ENCODE peak calls at places on chromosomes 2 and 18, in seven cellular contexts. A, T, P, X, B, O and Z are unnamed samples. For H3K27me3, the result is how much of the 10 kb centered on the place peaks cover.

GRCh38 chr2:66305714-66306113 is 129.2 kb upstream of the MEIS1 start:
- DNase-seq in A (peak), B (no peak), P (peak), O (peak), X (peak), T (peak), Z (no peak)

GRCh38 chr2:222424729-222425671 is 657 bp downstream of the SGPP2 start:
- DNase-seq in O (peak), A (peak), X (no peak), B (no peak), P (no peak), T (no peak), Z (no peak)

GRCh38 chr2:189515264-189515663 is 65.3 kb downstream of the SLC40A1 start:
- DNase-seq in B (no peak), O (no peak), A (no peak), P (no peak), X (peak), T (no peak), Z (no peak)

GRCh38 chr2:168851674-168852320 is 38.4 kb downstream of the SPC25 start:
- DNase-seq in P (no peak), B (no peak), A (no peak), T (no peak), O (no peak), X (peak), Z (peak)

GRCh38 chr2:241160318-241160717 is 10.1 kb downstream of the PPP1R7 start:
- DNase-seq in P (no peak), B (no peak), T (no peak), A (no peak), X (no peak), O (no peak), Z (no peak)

GRCh38 chr18:6929370-6930102 is 188.1 kb downstream of the LAMA1 start:
- DNase-seq in A (no peak), O (no peak), B (no peak), T (no peak), P (no peak), X (no peak), Z (no peak)

GRCh38 chr2:62787381-62787780 is 81.9 kb downstream of the EHBP1 start:
- DNase-seq in X (peak), P (no peak), B (no peak), A (no peak), O (no peak), T (no peak), Z (no peak)

GRCh38 chr2:23589220-23589647 is 204.3 kb downstream of the KLHL29 start:
- DNase-seq in O (no peak), B (no peak), T (no peak), X (no peak), A (peak), P (no peak), Z (peak)

GRCh38 chr2:46954951-46955571 is 39.5 kb upstream of the MCFD2 start:
- DNase-seq in P (peak), T (peak), A (no peak), X (peak), B (no peak), O (no peak), Z (no peak)

GRCh38 chr18:35076556-35076955 is 35.3 kb downstream of the MAPRE2 start:
- DNase-seq in T (no peak), B (no peak), A (no peak), O (no peak), X (peak), P (no peak), Z (no peak)

GRCh38 chr2:111685342-111685741 is 198.7 kb downstream of the ANAPC1 start:
- DNase-seq in P (no peak), X (no peak), O (no peak), B (no peak), A (no peak), T (no peak), Z (no peak)

GRCh38 chr2:10504994-10505820 is 57.1 kb upstream of the ODC1 start:
- DNase-seq in X (no peak), A (no peak), B (no peak), O (no peak), T (peak), P (peak), Z (no peak)

GRCh38 chr18:79748321-79749157 is 49.2 kb upstream of the KCNG2 start:
- DNase-seq in A (no peak), O (peak), B (peak), T (no peak), X (no peak), P (no peak), Z (peak)

GRCh38 chr18:57802869-57803118 is 321 bp downstream of the ATP8B1 start:
- DNase-seq in P (no peak), T (no peak), B (no peak), O (no peak), X (no peak), A (no peak), Z (no peak)

GRCh38 chr18:38244360-38244940 is 678.9 kb upstream of the CELF4 start:
- DNase-seq in B (no peak), A (no peak), X (no peak), O (no peak), T (no peak), P (no peak), Z (no peak)

GRCh38 chr18:58599106-58599505 is 29.8 kb downstream of the ALPK2 start:
- DNase-seq in X (peak), T (no peak), O (no peak), B (no peak), P (no peak), A (no peak), Z (no peak)

GRCh38 chr2:8086342-8086741 is 595.5 kb upstream of the ID2 start:
- DNase-seq in O (no peak), P (no peak), A (no peak), T (no peak), B (no peak), X (peak), Z (no peak)

GRCh38 chr2:168698959-168699358 is 103.5 kb upstream of the NOSTRIN start:
- DNase-seq in A (no peak), O (no peak), P (no peak), X (no peak), B (no peak), T (no peak), Z (no peak)

GRCh38 chr18:79508565-79509535 is 113.1 kb downstream of the NFATC1 start:
- DNase-seq in T (no peak), A (peak), O (peak), X (no peak), B (peak), P (no peak), Z (peak)

GRCh38 chr2:207239222-207239674 is 73.5 kb upstream of the KLF7 start:
- DNase-seq in O (no peak), B (no peak), P (peak), T (peak), A (peak), X (peak), Z (peak)

GRCh38 chr2:72843301-72843700 is 17.5 kb upstream of the EXOC6B start:
- DNase-seq in X (no peak), A (no peak), T (no peak), P (no peak), O (no peak), B (no peak), Z (no peak)

GRCh38 chr2:58916127-58916526 is 675.0 kb upstream of the FANCL start:
- DNase-seq in A (no peak), T (no peak), P (no peak), B (no peak), O (no peak), X (no peak), Z (no peak)

GRCh38 chr18:42048150-42048549 is 93.1 kb downstream of the PIK3C3 start:
- DNase-seq in P (no peak), O (no peak), B (no peak), A (no peak), X (peak), T (no peak), Z (no peak)

GRCh38 chr2:201777043-201777442 is 3.7 kb downstream of the ALS2 start:
- DNase-seq in T (no peak), B (no peak), X (peak), A (no peak), O (no peak), P (no peak), Z (no peak)

GRCh38 chr2:72955188-72956049 is 38.1 kb downstream of the EMX1 start:
- DNase-seq in A (no peak), T (no peak), X (no peak), B (no peak), P (no peak), O (no peak), Z (no peak)

GRCh38 chr2:47301277-47301618 is 101.7 kb upstream of the MSH2 start:
- DNase-seq in X (no peak), P (no peak), B (no peak), A (no peak), O (no peak), T (no peak), Z (no peak)

GRCh38 chr2:229511524-229511923 is 202.8 kb downstream of the DNER start:
- DNase-seq in O (no peak), X (no peak), B (no peak), T (no peak), A (no peak), P (no peak), Z (no peak)

GRCh38 chr2:14272396-14273077 is 360.0 kb upstream of the LRATD1 start:
- DNase-seq in P (no peak), T (no peak), X (no peak), B (no peak), O (no peak), A (no peak), Z (no peak)

GRCh38 chr2:102848366-102848839 is 86.6 kb downstream of the TMEM182 start:
- DNase-seq in O (peak), X (peak), B (peak), A (peak), T (peak), P (no peak), Z (peak)
- TF ChIP-seq CTCF in O (peak), X (no peak), B (no peak), A (no peak), T (no peak), P (no peak), Z (peak)

GRCh38 chr18:76446321-76446720 is 48.7 kb downstream of the ZNF516 start:
- DNase-seq in A (no peak), P (no peak), X (no peak), B (no peak), O (no peak), T (peak), Z (no peak)

GRCh38 chr18:76443519-76444435 is 51.3 kb downstream of the ZNF516 start:
- DNase-seq in O (no peak), X (no peak), B (no peak), A (peak), T (no peak), P (no peak), Z (no peak)

GRCh38 chr18:76445741-76446232 is 49.3 kb downstream of the ZNF516 start:
- DNase-seq in O (peak), B (peak), A (peak), P (no peak), X (no peak), T (no peak), Z (no peak)

GRCh38 chr18:76444436-76445105 is 50.5 kb downstream of the ZNF516 start:
- DNase-seq in B (no peak), O (no peak), P (no peak), X (no peak), T (no peak), A (no peak), Z (no peak)

GRCh38 chr18:76445275-76445674 is 49.8 kb downstream of the ZNF516 start:
- DNase-seq in A (no peak), O (no peak), X (peak), P (no peak), T (no peak), B (no peak), Z (no peak)
- H3K4me3 ChIP-seq in A (no peak), O (no peak), X (no peak), P (no peak), T (no peak), B (no peak), Z (no peak)

DNA sequence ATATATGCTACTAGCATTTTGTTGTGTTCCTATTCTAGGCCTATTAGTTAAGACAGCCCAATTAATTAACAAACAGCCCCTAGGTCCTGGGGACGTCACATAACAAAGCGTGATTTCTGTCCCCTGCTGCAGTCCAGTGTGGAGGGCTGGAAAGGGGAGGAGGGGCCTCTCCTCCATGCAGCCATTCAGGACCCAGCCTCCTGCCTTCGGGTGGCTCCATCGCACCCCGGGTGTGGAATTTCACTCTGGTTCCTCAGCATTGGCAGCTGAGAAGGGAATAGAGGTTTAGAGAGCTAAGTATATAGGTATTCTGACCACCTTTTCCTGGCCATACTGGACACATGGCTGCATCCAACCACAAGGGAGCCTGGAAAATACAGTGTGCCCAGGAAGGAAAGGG is 42.4 kb downstream of the MC2R start:
- DNase-seq in X (no peak), P (no peak), A (no peak), B (no peak), T (no peak), O (no peak), Z (no peak)
- H3K27me3 ChIP-seq in X (under half), P (under half), A (under half), B (under half), T (under half), O (under half), Z (under half)

GRCh38 chr2:1543776-1544477 is 130.7 kb downstream of the TPO start:
- DNase-seq in O (no peak), B (no peak), X (no peak), A (no peak), P (no peak), T (no peak), Z (no peak)

GRCh38 chr2:1544478-1545069 is 131.3 kb downstream of the TPO start:
- DNase-seq in T (no peak), O (no peak), P (no peak), X (peak), A (no peak), B (no peak), Z (no peak)

GRCh38 chr2:1548910-1549673 is 135.8 kb downstream of the TPO start:
- DNase-seq in O (no peak), B (no peak), A (no peak), P (no peak), T (no peak), X (peak), Z (no peak)

GRCh38 chr2:1546023-1546591 is 132.8 kb downstream of the TPO start:
- DNase-seq in P (no peak), A (no peak), X (peak), T (no peak), B (no peak), O (no peak), Z (no peak)

DNA sequence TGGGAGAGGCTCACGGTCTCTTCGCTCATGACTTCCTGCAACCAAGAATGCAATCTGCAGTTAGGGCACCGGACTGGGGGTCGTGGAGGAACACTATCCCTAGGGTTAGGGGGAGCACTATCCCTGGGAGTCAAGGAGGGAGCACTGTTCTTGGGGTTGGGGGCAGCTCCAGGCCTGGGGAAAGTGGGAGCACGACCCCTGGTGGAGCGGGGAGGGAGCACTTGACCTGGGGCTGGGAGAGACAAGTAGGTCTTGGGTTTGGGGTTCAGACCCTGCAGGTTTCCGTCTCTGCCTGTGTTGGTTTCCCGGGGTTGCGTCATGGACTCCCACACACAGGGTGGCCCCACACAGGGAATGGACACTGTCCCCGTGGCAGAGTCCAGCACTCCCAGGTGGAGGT is 133.6 kb downstream of the TPO start:
- DNase-seq in B (no peak), A (no peak), O (no peak), X (no peak), T (no peak), P (no peak), Z (no peak)
- TF ChIP-seq CTCF in B (no peak), A (no peak), O (no peak), X (no peak), T (no peak), P (no peak), Z (no peak)

GRCh38 chr2:152200562-152201465 is 25.3 kb upstream of the STAM2 start:
- DNase-seq in B (no peak), P (peak), O (peak), X (peak), A (peak), T (peak), Z (peak)
- H3K4me3 ChIP-seq in B (no peak), P (no peak), O (no peak), X (no peak), A (no peak), T (no peak), Z (no peak)

DNA sequence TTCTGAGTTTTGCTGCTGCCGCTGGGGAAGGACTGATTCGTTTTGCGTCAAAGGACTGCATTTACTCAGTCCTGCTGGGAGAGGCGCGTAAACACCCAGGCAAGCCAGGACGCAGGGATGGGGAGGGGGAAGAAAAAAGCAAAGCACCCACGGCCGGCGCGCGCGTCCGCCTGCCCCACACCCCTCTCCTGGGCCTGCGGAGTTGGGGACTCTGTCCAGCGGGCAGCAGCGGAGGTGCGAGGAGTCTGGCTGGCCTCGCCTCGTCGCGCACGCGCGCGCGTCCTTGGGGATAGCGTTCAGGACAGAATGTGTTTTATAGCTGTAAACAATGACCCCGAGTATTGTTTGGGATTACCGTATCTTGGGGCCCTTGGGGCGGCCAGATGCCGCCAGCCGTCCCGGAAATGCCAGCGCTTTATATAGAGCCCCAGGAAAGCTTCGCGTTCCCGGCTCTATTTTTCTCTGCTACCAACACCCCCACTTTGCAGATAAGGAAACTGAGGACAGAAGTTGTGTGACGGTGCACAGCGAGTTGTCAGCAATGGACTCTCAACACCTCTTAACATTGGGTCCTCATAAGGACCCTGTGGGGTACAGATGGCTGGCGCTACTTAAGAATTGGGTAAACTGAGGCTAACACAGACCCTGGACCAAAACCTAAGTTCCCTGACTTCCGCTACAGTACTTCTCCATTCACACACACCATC is 1.6 kb upstream of the FOSL2 start:
- DNase-seq in X (no peak), A (peak), T (peak), O (peak), B (peak), P (peak), Z (no peak)
- H3K27me3 ChIP-seq in X (under half), A (under half), T (under half), O (under half), B (under half), P (under half), Z (under half)